ENCODE peak calls at places on chromosome 3, in nine cellular contexts. One of them, this sample, is unnamed.

GRCh38 chr3:63556401-63556800 is 96.1 kb upstream of the SNTN start:
- DNase-seq in A549: no peak
- DNase-seq in body of pancreas: no peak
- DNase-seq in ovary: no peak
- DNase-seq in vagina: no peak
- DNase-seq in lower leg skin: no peak
- DNase-seq in IMR-90: no peak
- DNase-seq in endothelial cell of umbilical vein: no peak
- DNase-seq in stomach: no peak
- DNase-seq in this sample: no peak

GRCh38 chr3:38227989-38228388 is 37.6 kb upstream of the SLC22A13 start:
- DNase-seq in A549: peak; percentile 24
- DNase-seq in body of pancreas: no peak
- DNase-seq in ovary: no peak
- DNase-seq in vagina: no peak
- DNase-seq in lower leg skin: no peak
- DNase-seq in IMR-90: peak; percentile 63
- DNase-seq in endothelial cell of umbilical vein: peak; percentile 41
- DNase-seq in stomach: no peak
- DNase-seq in this sample: no peak

GRCh38 chr3:133767607-133768006 is 21.4 kb downstream of the TF start:
- DNase-seq in A549: no peak
- DNase-seq in body of pancreas: no peak
- DNase-seq in ovary: no peak
- DNase-seq in vagina: no peak
- DNase-seq in lower leg skin: no peak
- DNase-seq in IMR-90: no peak
- DNase-seq in endothelial cell of umbilical vein: no peak
- DNase-seq in stomach: no peak
- DNase-seq in this sample: no peak

GRCh38 chr3:158789592-158789991 is 12.3 kb upstream of the MFSD1 start:
- DNase-seq in A549: peak; percentile 77
- DNase-seq in body of pancreas: no peak
- DNase-seq in ovary: no peak
- DNase-seq in vagina: no peak
- DNase-seq in lower leg skin: no peak
- DNase-seq in IMR-90: peak; percentile 81
- DNase-seq in endothelial cell of umbilical vein: peak; percentile 75
- DNase-seq in stomach: no peak
- DNase-seq in this sample: no peak

GRCh38 chr3:177336841-177337430 is 139.7 kb upstream of the TBL1XR1 start:
- DNase-seq in A549: no peak
- DNase-seq in body of pancreas: no peak
- DNase-seq in ovary: no peak
- DNase-seq in vagina: no peak
- DNase-seq in lower leg skin: no peak
- DNase-seq in IMR-90: peak; percentile 27
- DNase-seq in endothelial cell of umbilical vein: no peak
- DNase-seq in stomach: no peak
- DNase-seq in this sample: no peak

GRCh38 chr3:18891641-18892040 is 256.7 kb upstream of the KCNH8 start:
- DNase-seq in A549: no peak
- DNase-seq in body of pancreas: no peak
- DNase-seq in ovary: no peak
- DNase-seq in vagina: no peak
- DNase-seq in lower leg skin: no peak
- DNase-seq in IMR-90: no peak
- DNase-seq in endothelial cell of umbilical vein: no peak
- DNase-seq in stomach: no peak
- DNase-seq in this sample: no peak

GRCh38 chr3:139588450-139588849 is 48.9 kb upstream of the RBP1 start:
- DNase-seq in A549: no peak
- DNase-seq in body of pancreas: peak; percentile 27
- DNase-seq in ovary: no peak
- DNase-seq in vagina: no peak
- DNase-seq in lower leg skin: no peak
- DNase-seq in IMR-90: no peak
- DNase-seq in endothelial cell of umbilical vein: no peak
- DNase-seq in stomach: no peak
- DNase-seq in this sample: no peak

GRCh38 chr3:106963446-106963845 is 413.8 kb upstream of the CCDC54 start:
- DNase-seq in A549: no peak
- DNase-seq in body of pancreas: no peak
- DNase-seq in ovary: no peak
- DNase-seq in vagina: no peak
- DNase-seq in lower leg skin: no peak
- DNase-seq in IMR-90: peak; percentile 59
- DNase-seq in endothelial cell of umbilical vein: peak; percentile 55
- DNase-seq in stomach: no peak
- DNase-seq in this sample: no peak

GRCh38 chr3:177431525-177432255 is 234.4 kb upstream of the TBL1XR1 start:
- DNase-seq in A549: no peak
- DNase-seq in body of pancreas: no peak
- DNase-seq in ovary: no peak
- DNase-seq in vagina: no peak
- DNase-seq in lower leg skin: no peak
- DNase-seq in IMR-90: no peak
- DNase-seq in endothelial cell of umbilical vein: peak; percentile 81
- DNase-seq in stomach: no peak
- DNase-seq in this sample: no peak

DNA sequence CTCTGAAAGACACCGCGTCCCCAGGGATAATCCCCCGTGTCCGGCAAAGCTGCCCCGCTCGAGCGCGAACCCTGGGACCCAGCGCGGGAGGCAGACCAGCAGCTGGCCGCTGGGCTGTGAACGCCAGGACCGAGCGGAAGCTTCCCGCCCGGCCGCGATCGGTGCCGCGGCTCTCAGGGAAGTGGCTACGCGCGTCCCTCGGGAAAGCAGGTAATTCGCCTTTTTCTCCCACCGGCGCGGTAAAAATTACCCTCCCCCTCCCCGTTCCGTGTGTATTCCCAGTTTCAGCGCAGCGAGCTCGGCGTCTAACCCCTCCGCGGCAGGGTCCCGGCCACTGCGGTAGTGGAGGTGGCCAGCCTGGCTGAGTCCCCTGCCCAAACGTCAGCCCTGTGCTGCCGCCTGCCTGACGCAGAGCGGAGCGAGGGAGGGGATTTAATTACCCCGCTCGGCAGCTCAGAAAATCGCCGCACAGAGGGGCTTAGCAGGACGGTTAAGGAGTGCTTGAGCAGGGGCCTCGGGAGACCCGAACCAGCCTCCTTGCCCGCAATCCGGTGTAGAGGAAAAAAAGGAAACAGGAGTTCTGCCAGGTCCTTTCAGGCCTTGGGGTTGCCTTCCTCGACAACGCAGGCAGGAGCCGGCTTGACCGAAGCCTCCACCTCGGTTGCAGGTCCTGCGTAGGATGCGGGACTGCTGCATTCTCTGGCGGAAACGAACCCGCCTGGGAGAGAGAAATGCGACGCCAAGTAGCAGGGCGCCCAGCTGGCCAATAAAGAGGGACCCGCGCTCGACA is 2.9 kb downstream of the GATA2 start:
- DNase-seq in A549: no peak
- DNase-seq in body of pancreas: peak; percentile 59
- DNase-seq in ovary: no peak
- DNase-seq in vagina: no peak
- DNase-seq in lower leg skin: no peak
- DNase-seq in IMR-90: no peak
- DNase-seq in endothelial cell of umbilical vein: peak; percentile 77
- DNase-seq in stomach: no peak
- DNase-seq in this sample: no peak
- TF ChIP-seq POLR2A in A549: no peak
- TF ChIP-seq POLR2A in body of pancreas: peak; percentile 78
- TF ChIP-seq POLR2A in ovary: no peak
- TF ChIP-seq POLR2A in vagina: no peak
- TF ChIP-seq POLR2A in lower leg skin: no peak
- TF ChIP-seq POLR2A in IMR-90: no peak
- TF ChIP-seq POLR2A in endothelial cell of umbilical vein: no peak
- TF ChIP-seq POLR2A in stomach: no peak
- TF ChIP-seq POLR2A in this sample: no peak

DNA sequence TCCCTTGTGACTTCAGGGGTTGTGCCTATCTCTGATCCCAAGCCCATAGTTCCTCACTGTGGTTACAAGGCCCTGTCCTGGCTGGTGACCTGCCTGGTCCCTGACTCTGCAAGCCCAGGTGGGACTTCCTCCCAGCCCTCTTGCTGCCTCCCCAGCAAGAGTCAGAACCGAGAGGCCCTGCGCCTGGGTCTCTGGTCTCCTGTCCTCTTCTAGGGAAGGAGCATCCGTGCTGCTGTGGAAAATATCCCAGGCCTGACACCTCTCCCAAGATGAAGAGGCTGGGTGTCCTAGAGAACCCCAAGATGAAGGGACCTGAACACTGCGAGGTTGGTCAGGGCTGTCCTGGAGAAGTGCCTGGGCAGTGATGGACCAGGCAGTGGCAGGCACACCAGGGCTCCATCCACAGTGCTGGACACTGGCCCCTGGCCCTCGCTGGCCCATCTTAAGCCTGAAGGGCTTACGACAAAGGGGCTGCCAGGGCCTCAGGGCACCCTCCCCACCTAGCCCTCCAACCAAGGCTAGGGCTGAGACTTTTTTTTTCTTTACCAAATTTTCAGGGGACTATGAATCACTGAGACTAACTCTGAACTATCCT is 32.7 kb downstream of the PTH1R start:
- DNase-seq in A549: no peak
- DNase-seq in body of pancreas: no peak
- DNase-seq in ovary: no peak
- DNase-seq in vagina: no peak
- DNase-seq in lower leg skin: no peak
- DNase-seq in IMR-90: no peak
- DNase-seq in endothelial cell of umbilical vein: no peak
- DNase-seq in stomach: no peak
- DNase-seq in this sample: no peak
- TF ChIP-seq POLR2A in A549: no peak
- TF ChIP-seq POLR2A in body of pancreas: no peak
- TF ChIP-seq POLR2A in ovary: no peak
- TF ChIP-seq POLR2A in vagina: no peak
- TF ChIP-seq POLR2A in lower leg skin: no peak
- TF ChIP-seq POLR2A in IMR-90: no peak
- TF ChIP-seq POLR2A in endothelial cell of umbilical vein: no peak
- TF ChIP-seq POLR2A in stomach: no peak
- TF ChIP-seq POLR2A in this sample: no peak

GRCh38 chr3:113255100-113255853 is 43.9 kb downstream of the BOC start:
- DNase-seq in A549: no peak
- DNase-seq in body of pancreas: no peak
- DNase-seq in ovary: no peak
- DNase-seq in vagina: no peak
- DNase-seq in lower leg skin: no peak
- DNase-seq in IMR-90: peak; percentile 45
- DNase-seq in endothelial cell of umbilical vein: no peak
- DNase-seq in stomach: no peak
- DNase-seq in this sample: no peak
- TF ChIP-seq POLR2A in A549: no peak
- TF ChIP-seq POLR2A in body of pancreas: no peak
- TF ChIP-seq POLR2A in ovary: no peak
- TF ChIP-seq POLR2A in vagina: no peak
- TF ChIP-seq POLR2A in lower leg skin: no peak
- TF ChIP-seq POLR2A in IMR-90: no peak
- TF ChIP-seq POLR2A in endothelial cell of umbilical vein: no peak
- TF ChIP-seq POLR2A in stomach: no peak
- TF ChIP-seq POLR2A in this sample: no peak

GRCh38 chr3:26825454-26825853 is 202.9 kb downstream of the LRRC3B start:
- DNase-seq in A549: no peak
- DNase-seq in body of pancreas: no peak
- DNase-seq in ovary: no peak
- DNase-seq in vagina: no peak
- DNase-seq in lower leg skin: no peak
- DNase-seq in IMR-90: no peak
- DNase-seq in endothelial cell of umbilical vein: no peak
- DNase-seq in stomach: no peak
- DNase-seq in this sample: no peak

DNA sequence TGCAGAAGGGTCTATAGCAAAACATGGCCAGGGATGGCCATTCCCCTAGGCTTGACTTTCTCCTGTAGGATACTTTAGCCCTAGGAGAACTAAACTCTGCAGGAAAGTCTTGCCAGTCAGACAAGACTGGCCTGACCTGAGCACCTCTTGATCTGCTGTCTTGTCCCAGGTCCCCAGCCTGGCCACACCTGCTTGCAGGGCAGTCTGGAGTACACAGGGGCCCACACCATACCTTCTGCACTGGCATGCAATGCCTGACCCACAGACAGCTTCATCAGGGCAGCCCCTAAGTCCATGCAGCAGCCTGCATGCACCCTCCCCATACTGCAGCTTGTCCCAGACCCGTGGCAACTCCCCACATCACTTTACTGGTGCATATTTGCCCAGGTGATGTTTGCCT is 204.6 kb downstream of the LRRC3B start:
- DNase-seq in A549: no peak
- DNase-seq in body of pancreas: no peak
- DNase-seq in ovary: no peak
- DNase-seq in vagina: no peak
- DNase-seq in lower leg skin: no peak
- DNase-seq in IMR-90: no peak
- DNase-seq in endothelial cell of umbilical vein: no peak
- DNase-seq in stomach: no peak
- DNase-seq in this sample: no peak
- TF ChIP-seq POLR2A in A549: no peak
- TF ChIP-seq POLR2A in body of pancreas: no peak
- TF ChIP-seq POLR2A in ovary: no peak
- TF ChIP-seq POLR2A in vagina: no peak
- TF ChIP-seq POLR2A in lower leg skin: no peak
- TF ChIP-seq POLR2A in IMR-90: no peak
- TF ChIP-seq POLR2A in endothelial cell of umbilical vein: no peak
- TF ChIP-seq POLR2A in stomach: no peak
- TF ChIP-seq POLR2A in this sample: no peak

GRCh38 chr3:101634591-101635196 is 42.2 kb downstream of the ZBTB11 start:
- DNase-seq in A549: no peak
- DNase-seq in body of pancreas: no peak
- DNase-seq in ovary: no peak
- DNase-seq in vagina: no peak
- DNase-seq in lower leg skin: no peak
- DNase-seq in IMR-90: no peak
- DNase-seq in endothelial cell of umbilical vein: no peak
- DNase-seq in stomach: no peak
- DNase-seq in this sample: no peak
- TF ChIP-seq POLR2A in A549: no peak
- TF ChIP-seq POLR2A in body of pancreas: no peak
- TF ChIP-seq POLR2A in ovary: no peak
- TF ChIP-seq POLR2A in vagina: no peak
- TF ChIP-seq POLR2A in lower leg skin: no peak
- TF ChIP-seq POLR2A in IMR-90: no peak
- TF ChIP-seq POLR2A in endothelial cell of umbilical vein: no peak
- TF ChIP-seq POLR2A in stomach: no peak
- TF ChIP-seq POLR2A in this sample: no peak